ENCODE peak calls at places on chromosomes 4 and X, in eight cellular contexts. F is stimulated activated naive B cell treated with anti-CD40 and anti-IgM and Interleukin-4, amounts not matched to agents 10 μg/mL and 1 μg/mL and 100 μg/mL, for 72 hours; X is AG09309; Z is hepatocyte; A is NCI-H2029 treated with DMSO at 0.1 percent for 48 hours; R is AG08396; G is EL; J is activated CD4-positive, alpha-beta T cell treated with anti-CD3 and anti-CD28 coated beads, Interleukin-2, amount 10 ng/mL, durations not matched to agents 7 days and 5 days. Q is an unnamed sample.

GRCh38 chr4:89506866-89507494 is 199.4 kb upstream of the GPRIN3 start:
- DNase-seq in F (no peak), X (no peak), Z (no peak), A (no peak), R (no peak), G (no peak), J (no peak), Q (peak)

GRCh38 chrX:129842510-129843208 is 1.0 kb downstream of the ZDHHC9 start:
- DNase-seq in F (no peak), X (no peak), Z (peak), A (no peak), R (no peak), G (peak), J (no peak), Q (peak)

GRCh38 chrX:3449287-3449686 is 102.8 kb upstream of the MXRA5 start:
- DNase-seq in F (no peak), X (peak), Z (no peak), A (no peak), R (no peak), G (no peak), J (no peak), Q (no peak)

GRCh38 chrX:155237719-155238118 is 21.5 kb downstream of the VBP1 start:
- DNase-seq in F (no peak), X (no peak), Z (no peak), A (no peak), R (no peak), G (no peak), J (no peak), Q (no peak)

GRCh38 chrX:153626863-153627674 is 19.9 kb upstream of the DUSP9 start:
- DNase-seq in F (no peak), X (no peak), Z (no peak), A (no peak), R (no peak), G (no peak), J (no peak), Q (no peak)

GRCh38 chrX:37958493-37959211 is 47.7 kb upstream of the SYTL5 start:
- DNase-seq in F (no peak), X (no peak), Z (peak), A (no peak), R (peak), G (no peak), J (no peak), Q (no peak)

GRCh38 chr4:54050214-54050904 is 14.0 kb downstream of the CHIC2 start:
- DNase-seq in F (no peak), X (no peak), Z (no peak), A (no peak), R (no peak), G (peak), J (no peak), Q (peak)

GRCh38 chr4:148497258-148497657 is 55.0 kb upstream of the NR3C2 start:
- DNase-seq in F (no peak), X (no peak), Z (no peak), A (no peak), R (no peak), G (no peak), J (no peak), Q (no peak)

GRCh38 chr4:141713185-141713584 is 76.8 kb downstream of the IL15 start:
- DNase-seq in F (no peak), X (no peak), Z (no peak), A (no peak), R (no peak), G (no peak), J (no peak), Q (no peak)

GRCh38 chrX:71912156-71912555 is 1.5 kb downstream of the NHSL2 start:
- DNase-seq in F (no peak), X (no peak), Z (no peak), A (no peak), R (no peak), G (no peak), J (no peak), Q (no peak)

GRCh38 chrX:149858592-149858991 is 22.4 kb upstream of the MAGEA8 start:
- DNase-seq in F (no peak), X (no peak), Z (no peak), A (no peak), R (no peak), G (no peak), J (no peak), Q (no peak)